ENCODE peak calls at places on chromosomes 13 and 19, in seven cellular contexts. One of them, this sample, is unnamed.

GRCh38 chr13:92842145-92842544 is 384.5 kb upstream of the GPC6 start:
- DNase-seq in neural crest cell: no peak
- DNase-seq in NCI-H526 treated with DMSO at 0.1 percent for 48 hours: no peak
- DNase-seq in LHCN-M2: peak
- DNase-seq in stomach: no peak
- DNase-seq in stimulated activated CD4-positive, alpha-beta T cell treated with anti-CD3 and anti-CD28 coated beads, Interleukin-1b, Interleukin-23, amount 100 ng/mL, for 48 hours: no peak
- DNase-seq in ELR: peak
- DNase-seq in this sample: no peak

GRCh38 chr19:10112037-10112751 is 701 bp downstream of the P2RY11 start:
- DNase-seq in LHCN-M2: no peak
- DNase-seq in stomach: no peak
- DNase-seq in ELR: peak
- DNase-seq in NCI-H526 treated with DMSO at 0.1 percent for 48 hours: no peak
- DNase-seq in stimulated activated CD4-positive, alpha-beta T cell treated with anti-CD3 and anti-CD28 coated beads, Interleukin-1b, Interleukin-23, amount 100 ng/mL, for 48 hours: peak
- DNase-seq in neural crest cell: no peak
- DNase-seq in this sample: no peak

GRCh38 chr19:33467851-33468250 is 53.7 kb downstream of the PEPD start:
- DNase-seq in ELR: no peak
- DNase-seq in stomach: no peak
- DNase-seq in stimulated activated CD4-positive, alpha-beta T cell treated with anti-CD3 and anti-CD28 coated beads, Interleukin-1b, Interleukin-23, amount 100 ng/mL, for 48 hours: no peak
- DNase-seq in neural crest cell: no peak
- DNase-seq in NCI-H526 treated with DMSO at 0.1 percent for 48 hours: no peak
- DNase-seq in LHCN-M2: no peak
- DNase-seq in this sample: no peak

GRCh38 chr19:7665076-7665475 is 3.8 kb upstream of the RETN start:
- DNase-seq in stomach: no peak
- DNase-seq in stimulated activated CD4-positive, alpha-beta T cell treated with anti-CD3 and anti-CD28 coated beads, Interleukin-1b, Interleukin-23, amount 100 ng/mL, for 48 hours: no peak
- DNase-seq in LHCN-M2: no peak
- DNase-seq in neural crest cell: no peak
- DNase-seq in NCI-H526 treated with DMSO at 0.1 percent for 48 hours: no peak
- DNase-seq in ELR: no peak
- DNase-seq in this sample: no peak

GRCh38 chr13:90427322-90428272 is 919.9 kb upstream of the MIR17HG start:
- DNase-seq in NCI-H526 treated with DMSO at 0.1 percent for 48 hours: no peak
- DNase-seq in stomach: no peak
- DNase-seq in stimulated activated CD4-positive, alpha-beta T cell treated with anti-CD3 and anti-CD28 coated beads, Interleukin-1b, Interleukin-23, amount 100 ng/mL, for 48 hours: no peak
- DNase-seq in neural crest cell: no peak
- DNase-seq in LHCN-M2: no peak
- DNase-seq in ELR: no peak
- DNase-seq in this sample: peak

GRCh38 chr13:99655351-99656091 is 154.2 kb downstream of the TM9SF2 start:
- DNase-seq in ELR: peak
- DNase-seq in stimulated activated CD4-positive, alpha-beta T cell treated with anti-CD3 and anti-CD28 coated beads, Interleukin-1b, Interleukin-23, amount 100 ng/mL, for 48 hours: peak
- DNase-seq in NCI-H526 treated with DMSO at 0.1 percent for 48 hours: no peak
- DNase-seq in stomach: no peak
- DNase-seq in LHCN-M2: peak
- DNase-seq in neural crest cell: no peak
- DNase-seq in this sample: no peak

GRCh38 chr13:28850226-28850625 is 30.1 kb downstream of the MTUS2 start:
- DNase-seq in LHCN-M2: no peak
- DNase-seq in stimulated activated CD4-positive, alpha-beta T cell treated with anti-CD3 and anti-CD28 coated beads, Interleukin-1b, Interleukin-23, amount 100 ng/mL, for 48 hours: no peak
- DNase-seq in ELR: no peak
- DNase-seq in neural crest cell: no peak
- DNase-seq in stomach: no peak
- DNase-seq in NCI-H526 treated with DMSO at 0.1 percent for 48 hours: no peak
- DNase-seq in this sample: no peak

GRCh38 chr13:110447058-110447511 is 114.4 kb downstream of the RAB20 start:
- DNase-seq in neural crest cell: no peak
- DNase-seq in stomach: no peak
- DNase-seq in ELR: no peak
- DNase-seq in NCI-H526 treated with DMSO at 0.1 percent for 48 hours: no peak
- DNase-seq in stimulated activated CD4-positive, alpha-beta T cell treated with anti-CD3 and anti-CD28 coated beads, Interleukin-1b, Interleukin-23, amount 100 ng/mL, for 48 hours: no peak
- DNase-seq in LHCN-M2: no peak
- DNase-seq in this sample: no peak

GRCh38 chr19:35266149-35266903 is 2.4 kb upstream of the USF2 start:
- DNase-seq in neural crest cell: no peak
- DNase-seq in ELR: no peak
- DNase-seq in stimulated activated CD4-positive, alpha-beta T cell treated with anti-CD3 and anti-CD28 coated beads, Interleukin-1b, Interleukin-23, amount 100 ng/mL, for 48 hours: no peak
- DNase-seq in stomach: no peak
- DNase-seq in NCI-H526 treated with DMSO at 0.1 percent for 48 hours: no peak
- DNase-seq in LHCN-M2: no peak
- DNase-seq in this sample: no peak

This sample was measured in SJCRH30.